ENCODE peak calls at places on chromosomes 1 and 21, in four cellular contexts. Q, V, A and U are unnamed samples. For H3K9me3 and H3K4me1, the result is how much of the 10 kb centered on the place peaks cover.

GRCh38 chr1:168991667-168992475 is 114.6 kb upstream of the ATP1B1 start:
- DNase-seq in Q (no peak), V (no peak), A (no peak), U (no peak)

GRCh38 chr1:55640708-55641473 is 425.7 kb upstream of the USP24 start:
- DNase-seq in Q (peak), V (peak), A (peak), U (peak)

GRCh38 chr1:14733053-14733778 is 134.7 kb downstream of the KAZN start:
- DNase-seq in Q (no peak), V (no peak), A (no peak), U (no peak)

GRCh38 chr1:183310753-183311465 is 107.3 kb downstream of the NMNAT2 start:
- DNase-seq in Q (no peak), V (no peak), A (no peak), U (no peak)

GRCh38 chr1:113759341-113760101 is at the start of gene PHTF1:
- DNase-seq in Q (peak), V (peak), A (peak), U (peak)

GRCh38 chr1:175824079-175824478 is 80.7 kb upstream of the TNR start:
- DNase-seq in Q (no peak), V (no peak), A (no peak), U (peak)

GRCh38 chr1:21319447-21320407 is 29.5 kb upstream of the ECE1 start:
- DNase-seq in Q (no peak), V (no peak), A (peak), U (no peak)

GRCh38 chr1:93324486-93325464 is 20.9 kb upstream of the DR1 start:
- DNase-seq in Q (no peak), V (no peak), A (no peak), U (no peak)

GRCh38 chr1:21955474-21956281 is 18.6 kb upstream of the HSPG2 start:
- DNase-seq in Q (no peak), V (no peak), A (peak), U (no peak)

GRCh38 chr1:62391369-62391971 is 45.4 kb upstream of the USP1 start:
- DNase-seq in Q (no peak), V (no peak), A (no peak), U (no peak)

GRCh38 chr1:153363641-153364040 is 6.0 kb downstream of the S100A9 start:
- DNase-seq in Q (no peak), V (no peak), A (no peak), U (no peak)

GRCh38 chr21:45588086-45588825 is 46.0 kb upstream of the SLC19A1 start:
- DNase-seq in Q (no peak), V (no peak), A (no peak), U (no peak)
- H3K9me3 ChIP-seq in Q (under half), V (under half), A (under half), U (under half)

GRCh38 chr1:64055310-64055709 is 148.1 kb upstream of the UBE2U start:
- DNase-seq in Q (no peak), V (no peak), A (no peak), U (no peak)
- H3K4me1 ChIP-seq in Q (under half), V (under half), A (under half), U (under half)

DNA sequence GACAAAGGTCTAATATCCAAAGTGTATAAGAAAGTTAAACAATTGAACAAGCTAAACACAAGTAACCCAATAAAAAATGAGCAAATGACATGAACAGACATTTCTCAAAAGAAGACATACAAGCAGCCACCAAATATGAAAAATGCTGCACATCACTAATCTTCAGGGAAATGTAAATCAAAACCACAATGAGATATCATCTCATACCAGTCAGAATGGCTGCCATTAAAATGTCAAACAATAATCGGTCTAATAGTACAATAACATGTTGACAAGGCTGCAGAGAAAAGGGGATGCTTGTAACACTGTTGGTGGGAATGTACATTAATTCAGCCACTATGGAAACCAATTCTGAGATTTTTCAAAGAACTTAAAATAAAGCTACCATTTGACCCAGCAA is 264.1 kb downstream of the AKT3 start:
- DNase-seq in Q (no peak), V (no peak), A (no peak), U (no peak)
- H3K9me3 ChIP-seq in Q (under half), V (under half), A (under half), U (half or more)

DNA sequence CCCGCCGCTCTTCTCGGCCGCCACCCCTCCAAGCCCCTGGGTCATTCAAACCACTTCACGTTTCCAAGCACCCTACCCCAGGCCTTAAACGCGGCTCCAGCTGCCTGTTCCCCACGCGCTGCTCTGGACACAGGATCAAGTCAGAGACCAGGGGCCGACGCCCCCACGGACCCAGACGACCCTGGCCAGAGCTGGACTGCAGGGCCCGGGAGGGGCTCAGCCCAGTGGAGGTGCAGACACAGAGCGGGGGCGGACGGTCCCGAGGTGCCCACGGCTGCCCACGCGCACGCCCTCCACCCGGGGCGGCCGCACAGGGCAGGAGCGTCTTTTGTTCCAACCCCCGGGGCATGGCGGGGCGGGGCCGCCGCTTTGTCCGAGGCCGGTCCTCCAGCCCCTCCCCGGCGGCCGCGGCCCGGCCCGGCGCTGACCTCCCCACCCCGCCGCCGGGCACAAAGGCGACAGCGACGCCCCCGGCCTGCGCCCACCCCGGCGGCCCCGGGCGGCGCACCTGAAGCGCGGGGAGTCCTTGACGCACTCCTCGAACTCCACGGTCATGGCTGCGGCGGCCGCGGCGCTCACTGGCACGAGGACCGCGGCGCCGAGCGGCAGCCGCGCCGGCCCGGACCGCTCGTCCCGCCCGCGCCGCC is 346 bp downstream of the ACAP3 start:
- DNase-seq in Q (peak), V (no peak), A (peak), U (peak)
- H3K4me1 ChIP-seq in Q (under half), V (under half), A (under half), U (under half)

DNA sequence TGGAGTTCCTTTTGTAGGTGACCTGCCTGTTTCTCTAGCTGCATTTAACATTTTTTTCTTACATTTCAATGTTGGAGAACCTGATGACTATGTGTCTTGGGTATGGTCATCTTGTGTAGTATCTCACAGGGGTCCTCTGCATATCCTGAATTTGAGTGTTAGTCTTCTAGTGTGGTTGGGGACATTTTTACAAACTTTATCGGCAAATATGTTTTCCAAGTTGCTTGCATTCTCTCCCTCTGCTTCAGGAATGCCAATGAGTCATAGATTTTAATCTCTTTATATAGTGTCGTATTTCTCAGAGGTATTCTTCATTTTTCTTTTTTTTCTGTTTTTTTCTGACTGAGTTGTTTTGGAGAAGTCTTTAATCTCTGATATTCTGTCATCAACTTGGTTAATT is 684.0 kb downstream of the NCAM2 start:
- DNase-seq in Q (no peak), V (no peak), A (no peak), U (no peak)
- H3K9me3 ChIP-seq in Q (under half), V (under half), A (under half), U (under half)